ENCODE peak calls at places on chromosomes 2 and 18, in eight cellular contexts. One of them, this sample, is unnamed.

GRCh38 chr18:48929212-48929612 is 21.6 kb downstream of the SMAD7 start:
- DNase-seq in fibroblast of mammary gland: peak; percentile 14
- DNase-seq in epithelial cell of esophagus: no peak
- DNase-seq in HT1080: no peak
- DNase-seq in activated T-helper 1 cell treated with Interleukin-2 at 50 U/mL for 16 hours: no peak
- DNase-seq in stimulated activated naive CD8-positive, alpha-beta T cell treated with anti-CD3 and anti-CD28 coated beads, Interleukin-15, amount 100 ng/mL, for 72 hours: no peak
- DNase-seq in iris pigment epithelial cell: no peak
- DNase-seq in osteocyte: no peak
- DNase-seq in this sample: peak; percentile 33

GRCh38 chr2:106990307-106990706 is 104.3 kb upstream of the ST6GAL2 start:
- DNase-seq in HT1080: peak; percentile 96
- DNase-seq in osteocyte: no peak
- DNase-seq in epithelial cell of esophagus: no peak
- DNase-seq in fibroblast of mammary gland: peak; percentile 89
- DNase-seq in iris pigment epithelial cell: peak; percentile 96
- DNase-seq in stimulated activated naive CD8-positive, alpha-beta T cell treated with anti-CD3 and anti-CD28 coated beads, Interleukin-15, amount 100 ng/mL, for 72 hours: no peak
- DNase-seq in activated T-helper 1 cell treated with Interleukin-2 at 50 U/mL for 16 hours: no peak
- DNase-seq in this sample: no peak

GRCh38 chr2:94995516-94995915 is 30.0 kb upstream of the MAL start:
- DNase-seq in stimulated activated naive CD8-positive, alpha-beta T cell treated with anti-CD3 and anti-CD28 coated beads, Interleukin-15, amount 100 ng/mL, for 72 hours: no peak
- DNase-seq in iris pigment epithelial cell: no peak
- DNase-seq in epithelial cell of esophagus: no peak
- DNase-seq in HT1080: no peak
- DNase-seq in activated T-helper 1 cell treated with Interleukin-2 at 50 U/mL for 16 hours: no peak
- DNase-seq in osteocyte: no peak
- DNase-seq in fibroblast of mammary gland: no peak
- DNase-seq in this sample: no peak

GRCh38 chr2:148306027-148306426 is 285.1 kb downstream of the MBD5 start:
- DNase-seq in iris pigment epithelial cell: no peak
- DNase-seq in epithelial cell of esophagus: no peak
- DNase-seq in HT1080: no peak
- DNase-seq in stimulated activated naive CD8-positive, alpha-beta T cell treated with anti-CD3 and anti-CD28 coated beads, Interleukin-15, amount 100 ng/mL, for 72 hours: no peak
- DNase-seq in fibroblast of mammary gland: no peak
- DNase-seq in osteocyte: no peak
- DNase-seq in activated T-helper 1 cell treated with Interleukin-2 at 50 U/mL for 16 hours: no peak
- DNase-seq in this sample: peak; percentile 30

GRCh38 chr2:37244017-37244416 is 12.6 kb downstream of the NDUFAF7 start:
- DNase-seq in HT1080: no peak
- DNase-seq in activated T-helper 1 cell treated with Interleukin-2 at 50 U/mL for 16 hours: no peak
- DNase-seq in fibroblast of mammary gland: no peak
- DNase-seq in epithelial cell of esophagus: no peak
- DNase-seq in iris pigment epithelial cell: no peak
- DNase-seq in osteocyte: no peak
- DNase-seq in stimulated activated naive CD8-positive, alpha-beta T cell treated with anti-CD3 and anti-CD28 coated beads, Interleukin-15, amount 100 ng/mL, for 72 hours: no peak
- DNase-seq in this sample: no peak

GRCh38 chr2:120625865-120626560 is 109.7 kb upstream of the GLI2 start:
- DNase-seq in fibroblast of mammary gland: no peak
- DNase-seq in iris pigment epithelial cell: no peak
- DNase-seq in activated T-helper 1 cell treated with Interleukin-2 at 50 U/mL for 16 hours: no peak
- DNase-seq in HT1080: no peak
- DNase-seq in stimulated activated naive CD8-positive, alpha-beta T cell treated with anti-CD3 and anti-CD28 coated beads, Interleukin-15, amount 100 ng/mL, for 72 hours: no peak
- DNase-seq in epithelial cell of esophagus: no peak
- DNase-seq in osteocyte: no peak
- DNase-seq in this sample: no peak

GRCh38 chr18:77208969-77209368 is 40.7 kb upstream of the GALR1 start:
- DNase-seq in osteocyte: no peak
- DNase-seq in activated T-helper 1 cell treated with Interleukin-2 at 50 U/mL for 16 hours: no peak
- DNase-seq in fibroblast of mammary gland: peak; percentile 84
- DNase-seq in stimulated activated naive CD8-positive, alpha-beta T cell treated with anti-CD3 and anti-CD28 coated beads, Interleukin-15, amount 100 ng/mL, for 72 hours: peak; percentile 29
- DNase-seq in iris pigment epithelial cell: peak; percentile 74
- DNase-seq in HT1080: peak; percentile 73
- DNase-seq in epithelial cell of esophagus: peak; percentile 17
- DNase-seq in this sample: no peak

GRCh38 chr2:227363756-227364155 is 15.3 kb downstream of the TM4SF20 start:
- DNase-seq in stimulated activated naive CD8-positive, alpha-beta T cell treated with anti-CD3 and anti-CD28 coated beads, Interleukin-15, amount 100 ng/mL, for 72 hours: no peak
- DNase-seq in iris pigment epithelial cell: peak; percentile 64
- DNase-seq in HT1080: no peak
- DNase-seq in fibroblast of mammary gland: peak; percentile 40
- DNase-seq in activated T-helper 1 cell treated with Interleukin-2 at 50 U/mL for 16 hours: no peak
- DNase-seq in osteocyte: no peak
- DNase-seq in epithelial cell of esophagus: no peak
- DNase-seq in this sample: peak; percentile 33

GRCh38 chr2:66929632-66930385 is 467.3 kb upstream of the ETAA1 start:
- DNase-seq in stimulated activated naive CD8-positive, alpha-beta T cell treated with anti-CD3 and anti-CD28 coated beads, Interleukin-15, amount 100 ng/mL, for 72 hours: no peak
- DNase-seq in fibroblast of mammary gland: peak; percentile 58
- DNase-seq in epithelial cell of esophagus: peak; percentile 83
- DNase-seq in iris pigment epithelial cell: peak; percentile 86
- DNase-seq in activated T-helper 1 cell treated with Interleukin-2 at 50 U/mL for 16 hours: no peak
- DNase-seq in HT1080: no peak
- DNase-seq in osteocyte: no peak
- DNase-seq in this sample: no peak

GRCh38 chr2:62478093-62478580 is 27.9 kb downstream of the TMEM17 start:
- DNase-seq in fibroblast of mammary gland: peak; percentile 71
- DNase-seq in osteocyte: no peak
- DNase-seq in epithelial cell of esophagus: peak; percentile 72
- DNase-seq in activated T-helper 1 cell treated with Interleukin-2 at 50 U/mL for 16 hours: no peak
- DNase-seq in HT1080: peak; percentile 49
- DNase-seq in stimulated activated naive CD8-positive, alpha-beta T cell treated with anti-CD3 and anti-CD28 coated beads, Interleukin-15, amount 100 ng/mL, for 72 hours: no peak
- DNase-seq in iris pigment epithelial cell: peak; percentile 36
- DNase-seq in this sample: peak; percentile 50

GRCh38 chr2:133458280-133458679 is 110.0 kb downstream of the NCKAP5 start:
- DNase-seq in HT1080: peak; percentile 27
- DNase-seq in epithelial cell of esophagus: peak; percentile 94
- DNase-seq in osteocyte: no peak
- DNase-seq in activated T-helper 1 cell treated with Interleukin-2 at 50 U/mL for 16 hours: no peak
- DNase-seq in iris pigment epithelial cell: peak; percentile 71
- DNase-seq in stimulated activated naive CD8-positive, alpha-beta T cell treated with anti-CD3 and anti-CD28 coated beads, Interleukin-15, amount 100 ng/mL, for 72 hours: no peak
- DNase-seq in fibroblast of mammary gland: peak; percentile 0
- DNase-seq in this sample: no peak

GRCh38 chr2:233466991-233467603 is 99.5 kb downstream of the USP40 start:
- DNase-seq in HT1080: no peak
- DNase-seq in stimulated activated naive CD8-positive, alpha-beta T cell treated with anti-CD3 and anti-CD28 coated beads, Interleukin-15, amount 100 ng/mL, for 72 hours: no peak
- DNase-seq in epithelial cell of esophagus: no peak
- DNase-seq in fibroblast of mammary gland: no peak
- DNase-seq in activated T-helper 1 cell treated with Interleukin-2 at 50 U/mL for 16 hours: no peak
- DNase-seq in iris pigment epithelial cell: no peak
- DNase-seq in osteocyte: no peak
- DNase-seq in this sample: no peak

GRCh38 chr2:20291846-20292408 is 58.7 kb downstream of the PUM2 start:
- DNase-seq in iris pigment epithelial cell: no peak
- DNase-seq in fibroblast of mammary gland: peak; percentile 21
- DNase-seq in activated T-helper 1 cell treated with Interleukin-2 at 50 U/mL for 16 hours: no peak
- DNase-seq in osteocyte: no peak
- DNase-seq in stimulated activated naive CD8-positive, alpha-beta T cell treated with anti-CD3 and anti-CD28 coated beads, Interleukin-15, amount 100 ng/mL, for 72 hours: no peak
- DNase-seq in epithelial cell of esophagus: no peak
- DNase-seq in HT1080: no peak
- DNase-seq in this sample: no peak

GRCh38 chr2:119674711-119675500 is 4.1 kb upstream of the TMEM177 start:
- DNase-seq in epithelial cell of esophagus: no peak
- DNase-seq in iris pigment epithelial cell: no peak
- DNase-seq in osteocyte: peak; percentile 72
- DNase-seq in fibroblast of mammary gland: no peak
- DNase-seq in stimulated activated naive CD8-positive, alpha-beta T cell treated with anti-CD3 and anti-CD28 coated beads, Interleukin-15, amount 100 ng/mL, for 72 hours: no peak
- DNase-seq in HT1080: no peak
- DNase-seq in activated T-helper 1 cell treated with Interleukin-2 at 50 U/mL for 16 hours: no peak
- DNase-seq in this sample: no peak

GRCh38 chr2:85722519-85722918 is 28.4 kb downstream of the GNLY start:
- DNase-seq in fibroblast of mammary gland: no peak
- DNase-seq in epithelial cell of esophagus: no peak
- DNase-seq in iris pigment epithelial cell: no peak
- DNase-seq in HT1080: no peak
- DNase-seq in activated T-helper 1 cell treated with Interleukin-2 at 50 U/mL for 16 hours: no peak
- DNase-seq in osteocyte: no peak
- DNase-seq in stimulated activated naive CD8-positive, alpha-beta T cell treated with anti-CD3 and anti-CD28 coated beads, Interleukin-15, amount 100 ng/mL, for 72 hours: no peak
- DNase-seq in this sample: no peak

GRCh38 chr2:52904511-52904910 is 863.1 kb upstream of the CHAC2 start:
- DNase-seq in osteocyte: no peak
- DNase-seq in stimulated activated naive CD8-positive, alpha-beta T cell treated with anti-CD3 and anti-CD28 coated beads, Interleukin-15, amount 100 ng/mL, for 72 hours: no peak
- DNase-seq in epithelial cell of esophagus: peak; percentile 7
- DNase-seq in activated T-helper 1 cell treated with Interleukin-2 at 50 U/mL for 16 hours: no peak
- DNase-seq in HT1080: no peak
- DNase-seq in fibroblast of mammary gland: no peak
- DNase-seq in iris pigment epithelial cell: peak; percentile 15
- DNase-seq in this sample: no peak

GRCh38 chr2:37585295-37585908 is 86.0 kb downstream of the CDC42EP3 start:
- DNase-seq in activated T-helper 1 cell treated with Interleukin-2 at 50 U/mL for 16 hours: no peak
- DNase-seq in stimulated activated naive CD8-positive, alpha-beta T cell treated with anti-CD3 and anti-CD28 coated beads, Interleukin-15, amount 100 ng/mL, for 72 hours: no peak
- DNase-seq in iris pigment epithelial cell: peak; percentile 73
- DNase-seq in fibroblast of mammary gland: peak; percentile 32
- DNase-seq in epithelial cell of esophagus: peak; percentile 57
- DNase-seq in osteocyte: no peak
- DNase-seq in HT1080: no peak
- DNase-seq in this sample: peak; percentile 20

GRCh38 chr2:26687328-26687727 is 5.2 kb upstream of the KCNK3 start:
- DNase-seq in fibroblast of mammary gland: no peak
- DNase-seq in activated T-helper 1 cell treated with Interleukin-2 at 50 U/mL for 16 hours: no peak
- DNase-seq in epithelial cell of esophagus: no peak
- DNase-seq in osteocyte: no peak
- DNase-seq in iris pigment epithelial cell: no peak
- DNase-seq in stimulated activated naive CD8-positive, alpha-beta T cell treated with anti-CD3 and anti-CD28 coated beads, Interleukin-15, amount 100 ng/mL, for 72 hours: no peak
- DNase-seq in HT1080: no peak
- DNase-seq in this sample: no peak

GRCh38 chr2:47094519-47095155 is 60.5 kb downstream of the STPG4 start:
- DNase-seq in epithelial cell of esophagus: no peak
- DNase-seq in HT1080: no peak
- DNase-seq in iris pigment epithelial cell: peak; percentile 42
- DNase-seq in fibroblast of mammary gland: peak; percentile 62
- DNase-seq in osteocyte: no peak
- DNase-seq in activated T-helper 1 cell treated with Interleukin-2 at 50 U/mL for 16 hours: no peak
- DNase-seq in stimulated activated naive CD8-positive, alpha-beta T cell treated with anti-CD3 and anti-CD28 coated beads, Interleukin-15, amount 100 ng/mL, for 72 hours: no peak
- DNase-seq in this sample: no peak

GRCh38 chr18:46220116-46220515 is 115.9 kb downstream of the HAUS1 start:
- DNase-seq in activated T-helper 1 cell treated with Interleukin-2 at 50 U/mL for 16 hours: no peak
- DNase-seq in fibroblast of mammary gland: peak; percentile 80
- DNase-seq in epithelial cell of esophagus: peak; percentile 71
- DNase-seq in osteocyte: no peak
- DNase-seq in iris pigment epithelial cell: peak; percentile 84
- DNase-seq in HT1080: peak; percentile 48
- DNase-seq in stimulated activated naive CD8-positive, alpha-beta T cell treated with anti-CD3 and anti-CD28 coated beads, Interleukin-15, amount 100 ng/mL, for 72 hours: no peak
- DNase-seq in this sample: no peak

GRCh38 chr2:221716434-221717303 is 144.6 kb upstream of the EPHA4 start:
- DNase-seq in stimulated activated naive CD8-positive, alpha-beta T cell treated with anti-CD3 and anti-CD28 coated beads, Interleukin-15, amount 100 ng/mL, for 72 hours: no peak
- DNase-seq in osteocyte: no peak
- DNase-seq in fibroblast of mammary gland: peak; percentile 63
- DNase-seq in epithelial cell of esophagus: peak; percentile 68
- DNase-seq in HT1080: peak; percentile 71
- DNase-seq in activated T-helper 1 cell treated with Interleukin-2 at 50 U/mL for 16 hours: no peak
- DNase-seq in iris pigment epithelial cell: peak; percentile 8
- DNase-seq in this sample: no peak

GRCh38 chr18:57353137-57353939 is 981 bp downstream of the ST8SIA3 start:
- DNase-seq in iris pigment epithelial cell: no peak
- DNase-seq in HT1080: no peak
- DNase-seq in osteocyte: no peak
- DNase-seq in epithelial cell of esophagus: no peak
- DNase-seq in fibroblast of mammary gland: no peak
- DNase-seq in stimulated activated naive CD8-positive, alpha-beta T cell treated with anti-CD3 and anti-CD28 coated beads, Interleukin-15, amount 100 ng/mL, for 72 hours: no peak
- DNase-seq in activated T-helper 1 cell treated with Interleukin-2 at 50 U/mL for 16 hours: no peak
- DNase-seq in this sample: peak; percentile 58

GRCh38 chr18:51563401-51563800 is 365.9 kb upstream of the MEX3C start:
- DNase-seq in activated T-helper 1 cell treated with Interleukin-2 at 50 U/mL for 16 hours: no peak
- DNase-seq in osteocyte: no peak
- DNase-seq in epithelial cell of esophagus: no peak
- DNase-seq in fibroblast of mammary gland: no peak
- DNase-seq in stimulated activated naive CD8-positive, alpha-beta T cell treated with anti-CD3 and anti-CD28 coated beads, Interleukin-15, amount 100 ng/mL, for 72 hours: no peak
- DNase-seq in iris pigment epithelial cell: no peak
- DNase-seq in HT1080: no peak
- DNase-seq in this sample: peak; percentile 93

GRCh38 chr2:127078691-127079270 is 28.2 kb downstream of the BIN1 start:
- DNase-seq in osteocyte: no peak
- DNase-seq in HT1080: no peak
- DNase-seq in epithelial cell of esophagus: no peak
- DNase-seq in activated T-helper 1 cell treated with Interleukin-2 at 50 U/mL for 16 hours: no peak
- DNase-seq in stimulated activated naive CD8-positive, alpha-beta T cell treated with anti-CD3 and anti-CD28 coated beads, Interleukin-15, amount 100 ng/mL, for 72 hours: no peak
- DNase-seq in fibroblast of mammary gland: no peak
- DNase-seq in iris pigment epithelial cell: no peak
- DNase-seq in this sample: no peak

GRCh38 chr2:290090-290722 is 2.3 kb upstream of the ALKAL2 start:
- DNase-seq in stimulated activated naive CD8-positive, alpha-beta T cell treated with anti-CD3 and anti-CD28 coated beads, Interleukin-15, amount 100 ng/mL, for 72 hours: peak; percentile 39
- DNase-seq in fibroblast of mammary gland: peak; percentile 74
- DNase-seq in osteocyte: peak; percentile 91
- DNase-seq in HT1080: peak; percentile 51
- DNase-seq in activated T-helper 1 cell treated with Interleukin-2 at 50 U/mL for 16 hours: peak; percentile 22
- DNase-seq in epithelial cell of esophagus: peak; percentile 74
- DNase-seq in iris pigment epithelial cell: peak; percentile 80
- DNase-seq in this sample: peak; percentile 80

GRCh38 chr2:23655862-23656596 is 270.9 kb downstream of the ATAD2B start:
- DNase-seq in HT1080: no peak
- DNase-seq in osteocyte: no peak
- DNase-seq in epithelial cell of esophagus: no peak
- DNase-seq in fibroblast of mammary gland: no peak
- DNase-seq in activated T-helper 1 cell treated with Interleukin-2 at 50 U/mL for 16 hours: no peak
- DNase-seq in stimulated activated naive CD8-positive, alpha-beta T cell treated with anti-CD3 and anti-CD28 coated beads, Interleukin-15, amount 100 ng/mL, for 72 hours: no peak
- DNase-seq in iris pigment epithelial cell: no peak
- DNase-seq in this sample: no peak

GRCh38 chr2:165251361-165251760 is 12.1 kb downstream of the SCN2A start:
- DNase-seq in activated T-helper 1 cell treated with Interleukin-2 at 50 U/mL for 16 hours: no peak
- DNase-seq in stimulated activated naive CD8-positive, alpha-beta T cell treated with anti-CD3 and anti-CD28 coated beads, Interleukin-15, amount 100 ng/mL, for 72 hours: no peak
- DNase-seq in epithelial cell of esophagus: no peak
- DNase-seq in HT1080: peak; percentile 18
- DNase-seq in osteocyte: no peak
- DNase-seq in fibroblast of mammary gland: no peak
- DNase-seq in iris pigment epithelial cell: no peak
- DNase-seq in this sample: no peak

GRCh38 chr18:44229693-44230108 is 451.0 kb upstream of the SETBP1 start:
- DNase-seq in HT1080: peak; percentile 49
- DNase-seq in activated T-helper 1 cell treated with Interleukin-2 at 50 U/mL for 16 hours: no peak
- DNase-seq in osteocyte: no peak
- DNase-seq in iris pigment epithelial cell: peak; percentile 45
- DNase-seq in epithelial cell of esophagus: peak; percentile 31
- DNase-seq in fibroblast of mammary gland: peak; percentile 68
- DNase-seq in stimulated activated naive CD8-positive, alpha-beta T cell treated with anti-CD3 and anti-CD28 coated beads, Interleukin-15, amount 100 ng/mL, for 72 hours: no peak
- DNase-seq in this sample: no peak

GRCh38 chr2:10253596-10254372 is 48.9 kb upstream of the HPCAL1 start:
- DNase-seq in osteocyte: no peak
- DNase-seq in iris pigment epithelial cell: no peak
- DNase-seq in epithelial cell of esophagus: no peak
- DNase-seq in fibroblast of mammary gland: no peak
- DNase-seq in activated T-helper 1 cell treated with Interleukin-2 at 50 U/mL for 16 hours: no peak
- DNase-seq in HT1080: no peak
- DNase-seq in stimulated activated naive CD8-positive, alpha-beta T cell treated with anti-CD3 and anti-CD28 coated beads, Interleukin-15, amount 100 ng/mL, for 72 hours: no peak
- DNase-seq in this sample: peak; percentile 68

GRCh38 chr2:121662651-121663050 is 13.4 kb upstream of the CLASP1 start:
- DNase-seq in fibroblast of mammary gland: no peak
- DNase-seq in HT1080: no peak
- DNase-seq in iris pigment epithelial cell: peak; percentile 52
- DNase-seq in osteocyte: no peak
- DNase-seq in stimulated activated naive CD8-positive, alpha-beta T cell treated with anti-CD3 and anti-CD28 coated beads, Interleukin-15, amount 100 ng/mL, for 72 hours: no peak
- DNase-seq in activated T-helper 1 cell treated with Interleukin-2 at 50 U/mL for 16 hours: no peak
- DNase-seq in epithelial cell of esophagus: peak; percentile 45
- DNase-seq in this sample: no peak

GRCh38 chr2:24209389-24210105 is 34.7 kb downstream of the FAM228A start:
- DNase-seq in osteocyte: no peak
- DNase-seq in epithelial cell of esophagus: no peak
- DNase-seq in stimulated activated naive CD8-positive, alpha-beta T cell treated with anti-CD3 and anti-CD28 coated beads, Interleukin-15, amount 100 ng/mL, for 72 hours: no peak
- DNase-seq in activated T-helper 1 cell treated with Interleukin-2 at 50 U/mL for 16 hours: no peak
- DNase-seq in fibroblast of mammary gland: no peak
- DNase-seq in iris pigment epithelial cell: no peak
- DNase-seq in HT1080: no peak
- DNase-seq in this sample: no peak

GRCh38 chr2:191889924-191890323 is 43.0 kb upstream of the CAVIN2 start:
- DNase-seq in osteocyte: no peak
- DNase-seq in HT1080: no peak
- DNase-seq in fibroblast of mammary gland: no peak
- DNase-seq in stimulated activated naive CD8-positive, alpha-beta T cell treated with anti-CD3 and anti-CD28 coated beads, Interleukin-15, amount 100 ng/mL, for 72 hours: no peak
- DNase-seq in iris pigment epithelial cell: no peak
- DNase-seq in epithelial cell of esophagus: no peak
- DNase-seq in activated T-helper 1 cell treated with Interleukin-2 at 50 U/mL for 16 hours: no peak
- DNase-seq in this sample: no peak

GRCh38 chr2:97267411-97268074 is 154.6 kb downstream of the ANKRD36 start:
- DNase-seq in stimulated activated naive CD8-positive, alpha-beta T cell treated with anti-CD3 and anti-CD28 coated beads, Interleukin-15, amount 100 ng/mL, for 72 hours: peak; percentile 12
- DNase-seq in epithelial cell of esophagus: no peak
- DNase-seq in iris pigment epithelial cell: no peak
- DNase-seq in activated T-helper 1 cell treated with Interleukin-2 at 50 U/mL for 16 hours: peak; percentile 0
- DNase-seq in osteocyte: peak; percentile 84
- DNase-seq in HT1080: no peak
- DNase-seq in fibroblast of mammary gland: no peak
- DNase-seq in this sample: no peak

GRCh38 chr2:68807821-68808266 is 63.4 kb downstream of the BMP10 start:
- DNase-seq in fibroblast of mammary gland: no peak
- DNase-seq in iris pigment epithelial cell: peak; percentile 58
- DNase-seq in activated T-helper 1 cell treated with Interleukin-2 at 50 U/mL for 16 hours: no peak
- DNase-seq in epithelial cell of esophagus: peak; percentile 97
- DNase-seq in HT1080: peak; percentile 40
- DNase-seq in osteocyte: no peak
- DNase-seq in stimulated activated naive CD8-positive, alpha-beta T cell treated with anti-CD3 and anti-CD28 coated beads, Interleukin-15, amount 100 ng/mL, for 72 hours: no peak
- DNase-seq in this sample: peak; percentile 19